ENCODE peak calls at places on chromosomes 1 and 21, in eight cellular contexts. One of them, this sample, is unnamed.

GRCh38 chr21:42518216-42518615 is 4.6 kb downstream of the SLC37A1 start:
- DNase-seq in HFF-Myc: no peak
- DNase-seq in neuronal stem cell: no peak
- DNase-seq in cardiac fibroblast: peak
- DNase-seq in CD8-positive, alpha-beta T cell: no peak
- DNase-seq in psoas muscle: no peak
- DNase-seq in fibroblast of lung: peak
- DNase-seq in NB4: no peak
- DNase-seq in this sample: no peak

GRCh38 chr21:45424854-45425795 is 20.2 kb downstream of the COL18A1 start:
- DNase-seq in cardiac fibroblast: no peak
- DNase-seq in CD8-positive, alpha-beta T cell: no peak
- DNase-seq in fibroblast of lung: no peak
- DNase-seq in NB4: no peak
- DNase-seq in neuronal stem cell: no peak
- DNase-seq in HFF-Myc: no peak
- DNase-seq in psoas muscle: no peak
- DNase-seq in this sample: no peak

GRCh38 chr1:29683472-29683871 is 447.1 kb downstream of the PTPRU start:
- DNase-seq in neuronal stem cell: no peak
- DNase-seq in HFF-Myc: no peak
- DNase-seq in CD8-positive, alpha-beta T cell: peak
- DNase-seq in psoas muscle: no peak
- DNase-seq in NB4: no peak
- DNase-seq in cardiac fibroblast: no peak
- DNase-seq in fibroblast of lung: no peak
- DNase-seq in this sample: no peak

GRCh38 chr1:207282049-207282448 is 39.4 kb upstream of the CD55 start:
- DNase-seq in NB4: no peak
- DNase-seq in HFF-Myc: no peak
- DNase-seq in cardiac fibroblast: peak
- DNase-seq in CD8-positive, alpha-beta T cell: no peak
- DNase-seq in fibroblast of lung: peak
- DNase-seq in psoas muscle: no peak
- DNase-seq in neuronal stem cell: no peak
- DNase-seq in this sample: no peak

GRCh38 chr1:85502625-85503083 is 37.7 kb upstream of the DDAH1 start:
- DNase-seq in neuronal stem cell: peak
- DNase-seq in CD8-positive, alpha-beta T cell: no peak
- DNase-seq in fibroblast of lung: peak
- DNase-seq in cardiac fibroblast: peak
- DNase-seq in psoas muscle: peak
- DNase-seq in HFF-Myc: peak
- DNase-seq in NB4: peak
- DNase-seq in this sample: no peak

GRCh38 chr1:221724931-221725605 is 16.8 kb downstream of the DUSP10 start:
- DNase-seq in fibroblast of lung: peak
- DNase-seq in psoas muscle: peak
- DNase-seq in neuronal stem cell: no peak
- DNase-seq in NB4: peak
- DNase-seq in CD8-positive, alpha-beta T cell: no peak
- DNase-seq in cardiac fibroblast: peak
- DNase-seq in HFF-Myc: no peak
- DNase-seq in this sample: no peak

GRCh38 chr1:7808253-7808844 is 24.3 kb downstream of the PER3 start:
- DNase-seq in neuronal stem cell: no peak
- DNase-seq in HFF-Myc: peak
- DNase-seq in psoas muscle: no peak
- DNase-seq in cardiac fibroblast: peak
- DNase-seq in CD8-positive, alpha-beta T cell: no peak
- DNase-seq in NB4: peak
- DNase-seq in fibroblast of lung: peak
- DNase-seq in this sample: no peak

GRCh38 chr21:26850116-26850643 is 5.0 kb upstream of the ADAMTS1 start:
- DNase-seq in CD8-positive, alpha-beta T cell: no peak
- DNase-seq in neuronal stem cell: peak
- DNase-seq in cardiac fibroblast: peak
- DNase-seq in fibroblast of lung: peak
- DNase-seq in HFF-Myc: no peak
- DNase-seq in psoas muscle: no peak
- DNase-seq in NB4: peak
- DNase-seq in this sample: no peak

GRCh38 chr1:183914283-183914682 is 109.4 kb downstream of the RGL1 start:
- DNase-seq in cardiac fibroblast: peak
- DNase-seq in NB4: no peak
- DNase-seq in HFF-Myc: no peak
- DNase-seq in neuronal stem cell: no peak
- DNase-seq in fibroblast of lung: peak
- DNase-seq in CD8-positive, alpha-beta T cell: no peak
- DNase-seq in psoas muscle: no peak
- DNase-seq in this sample: no peak

GRCh38 chr1:23371987-23372386 is 2.4 kb upstream of the ZNF436 start:
- DNase-seq in psoas muscle: peak
- DNase-seq in NB4: no peak
- DNase-seq in fibroblast of lung: no peak
- DNase-seq in HFF-Myc: no peak
- DNase-seq in neuronal stem cell: no peak
- DNase-seq in cardiac fibroblast: no peak
- DNase-seq in CD8-positive, alpha-beta T cell: no peak
- DNase-seq in this sample: no peak

GRCh38 chr1:111990026-111990877 is 784 bp upstream of the KCND3 start:
- DNase-seq in HFF-Myc: no peak
- DNase-seq in CD8-positive, alpha-beta T cell: no peak
- DNase-seq in fibroblast of lung: peak
- DNase-seq in neuronal stem cell: peak
- DNase-seq in NB4: no peak
- DNase-seq in cardiac fibroblast: peak
- DNase-seq in psoas muscle: peak
- DNase-seq in this sample: no peak

GRCh38 chr1:212035835-212036605 is 472 bp downstream of the DTL start:
- DNase-seq in NB4: no peak
- DNase-seq in cardiac fibroblast: no peak
- DNase-seq in CD8-positive, alpha-beta T cell: no peak
- DNase-seq in fibroblast of lung: no peak
- DNase-seq in HFF-Myc: no peak
- DNase-seq in psoas muscle: no peak
- DNase-seq in neuronal stem cell: no peak
- DNase-seq in this sample: no peak

GRCh38 chr1:212286437-212287131 is 1.4 kb downstream of the PPP2R5A start:
- DNase-seq in fibroblast of lung: peak
- DNase-seq in psoas muscle: no peak
- DNase-seq in cardiac fibroblast: peak
- DNase-seq in NB4: no peak
- DNase-seq in HFF-Myc: no peak
- DNase-seq in neuronal stem cell: no peak
- DNase-seq in CD8-positive, alpha-beta T cell: no peak
- DNase-seq in this sample: no peak

GRCh38 chr1:230337266-230337665 is 88.9 kb downstream of the PGBD5 start:
- DNase-seq in HFF-Myc: no peak
- DNase-seq in cardiac fibroblast: no peak
- DNase-seq in neuronal stem cell: no peak
- DNase-seq in fibroblast of lung: no peak
- DNase-seq in psoas muscle: no peak
- DNase-seq in NB4: no peak
- DNase-seq in CD8-positive, alpha-beta T cell: no peak
- DNase-seq in this sample: no peak

GRCh38 chr1:53390736-53391135 is 62.9 kb upstream of the LRP8 start:
- DNase-seq in psoas muscle: no peak
- DNase-seq in CD8-positive, alpha-beta T cell: no peak
- DNase-seq in NB4: no peak
- DNase-seq in neuronal stem cell: no peak
- DNase-seq in cardiac fibroblast: no peak
- DNase-seq in fibroblast of lung: no peak
- DNase-seq in HFF-Myc: no peak
- DNase-seq in this sample: no peak

GRCh38 chr1:244010191-244010590 is 40.9 kb upstream of the ZBTB18 start:
- DNase-seq in HFF-Myc: no peak
- DNase-seq in CD8-positive, alpha-beta T cell: no peak
- DNase-seq in fibroblast of lung: peak
- DNase-seq in psoas muscle: no peak
- DNase-seq in cardiac fibroblast: no peak
- DNase-seq in NB4: no peak
- DNase-seq in neuronal stem cell: no peak
- DNase-seq in this sample: no peak

GRCh38 chr21:35208810-35209517 is 159.9 kb upstream of the RUNX1 start:
- DNase-seq in psoas muscle: no peak
- DNase-seq in CD8-positive, alpha-beta T cell: no peak
- DNase-seq in fibroblast of lung: peak
- DNase-seq in NB4: no peak
- DNase-seq in HFF-Myc: no peak
- DNase-seq in neuronal stem cell: no peak
- DNase-seq in cardiac fibroblast: peak
- DNase-seq in this sample: no peak

GRCh38 chr1:25996966-25997758 is 701 bp downstream of the PAFAH2 start:
- DNase-seq in cardiac fibroblast: peak
- DNase-seq in CD8-positive, alpha-beta T cell: no peak
- DNase-seq in neuronal stem cell: no peak
- DNase-seq in fibroblast of lung: peak
- DNase-seq in HFF-Myc: no peak
- DNase-seq in NB4: peak
- DNase-seq in psoas muscle: no peak
- DNase-seq in this sample: no peak

GRCh38 chr1:44947060-44947773 is 39.2 kb downstream of the EIF2B3 start:
- DNase-seq in neuronal stem cell: no peak
- DNase-seq in NB4: no peak
- DNase-seq in cardiac fibroblast: peak
- DNase-seq in HFF-Myc: peak
- DNase-seq in psoas muscle: no peak
- DNase-seq in fibroblast of lung: peak
- DNase-seq in CD8-positive, alpha-beta T cell: no peak
- DNase-seq in this sample: no peak

GRCh38 chr21:34889287-34889536 is 159.9 kb downstream of the RUNX1 start:
- DNase-seq in NB4: no peak
- DNase-seq in fibroblast of lung: peak
- DNase-seq in cardiac fibroblast: peak
- DNase-seq in psoas muscle: peak
- DNase-seq in CD8-positive, alpha-beta T cell: no peak
- DNase-seq in HFF-Myc: no peak
- DNase-seq in neuronal stem cell: no peak
- DNase-seq in this sample: no peak

GRCh38 chr1:241440904-241441303 is 78.7 kb downstream of the FH start:
- DNase-seq in HFF-Myc: peak
- DNase-seq in psoas muscle: no peak
- DNase-seq in NB4: no peak
- DNase-seq in fibroblast of lung: no peak
- DNase-seq in cardiac fibroblast: no peak
- DNase-seq in neuronal stem cell: no peak
- DNase-seq in CD8-positive, alpha-beta T cell: no peak
- DNase-seq in this sample: no peak

GRCh38 chr1:157113116-157113515 is 13.5 kb upstream of the ETV3L start:
- DNase-seq in cardiac fibroblast: no peak
- DNase-seq in psoas muscle: no peak
- DNase-seq in neuronal stem cell: no peak
- DNase-seq in HFF-Myc: no peak
- DNase-seq in CD8-positive, alpha-beta T cell: no peak
- DNase-seq in NB4: no peak
- DNase-seq in fibroblast of lung: no peak
- DNase-seq in this sample: no peak

GRCh38 chr1:247347395-247348222 is 15.9 kb upstream of the ZNF496 start:
- DNase-seq in CD8-positive, alpha-beta T cell: no peak
- DNase-seq in neuronal stem cell: no peak
- DNase-seq in NB4: no peak
- DNase-seq in fibroblast of lung: no peak
- DNase-seq in cardiac fibroblast: no peak
- DNase-seq in HFF-Myc: no peak
- DNase-seq in psoas muscle: peak
- DNase-seq in this sample: no peak
- H3K4me3 ChIP-seq in CD8-positive, alpha-beta T cell: peak
- H3K4me3 ChIP-seq in neuronal stem cell: no peak
- H3K4me3 ChIP-seq in NB4: no peak
- H3K4me3 ChIP-seq in fibroblast of lung: no peak
- H3K4me3 ChIP-seq in cardiac fibroblast: no peak
- H3K4me3 ChIP-seq in HFF-Myc: no peak
- H3K4me3 ChIP-seq in psoas muscle: peak
- H3K4me3 ChIP-seq in this sample: no peak

DNA sequence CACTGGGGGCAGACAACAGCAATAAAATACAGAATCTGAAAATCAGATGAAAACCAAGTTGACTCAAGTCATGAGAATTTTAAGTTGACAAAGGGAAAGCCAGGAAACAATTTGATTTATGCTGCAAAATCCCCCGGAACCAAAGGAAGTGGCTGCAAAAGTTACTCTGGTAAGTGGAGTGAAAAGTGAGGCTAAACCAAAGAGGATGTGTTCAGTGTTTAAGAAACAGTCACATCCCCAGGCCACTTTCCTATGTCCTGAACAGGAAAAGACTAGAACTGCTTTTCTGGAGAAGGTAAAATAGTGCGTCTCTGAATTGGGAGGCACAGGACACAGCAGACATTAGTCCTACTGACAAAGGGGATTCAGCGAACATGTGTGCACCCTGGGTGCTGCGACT is 5.9 kb downstream of the TARBP1 start:
- DNase-seq in psoas muscle: no peak
- DNase-seq in cardiac fibroblast: no peak
- DNase-seq in CD8-positive, alpha-beta T cell: no peak
- DNase-seq in fibroblast of lung: no peak
- DNase-seq in NB4: no peak
- DNase-seq in HFF-Myc: no peak
- DNase-seq in neuronal stem cell: no peak
- DNase-seq in this sample: no peak
- H3K4me3 ChIP-seq in psoas muscle: no peak
- H3K4me3 ChIP-seq in cardiac fibroblast: no peak
- H3K4me3 ChIP-seq in CD8-positive, alpha-beta T cell: no peak
- H3K4me3 ChIP-seq in fibroblast of lung: no peak
- H3K4me3 ChIP-seq in NB4: no peak
- H3K4me3 ChIP-seq in HFF-Myc: no peak
- H3K4me3 ChIP-seq in neuronal stem cell: no peak
- H3K4me3 ChIP-seq in this sample: no peak

GRCh38 chr1:110872366-110872744 is 593 bp upstream of the CD53 start:
- DNase-seq in psoas muscle: no peak
- DNase-seq in CD8-positive, alpha-beta T cell: no peak
- DNase-seq in neuronal stem cell: no peak
- DNase-seq in cardiac fibroblast: no peak
- DNase-seq in NB4: peak
- DNase-seq in HFF-Myc: no peak
- DNase-seq in fibroblast of lung: no peak
- DNase-seq in this sample: no peak
- H3K4me3 ChIP-seq in psoas muscle: no peak
- H3K4me3 ChIP-seq in CD8-positive, alpha-beta T cell: peak
- H3K4me3 ChIP-seq in neuronal stem cell: no peak
- H3K4me3 ChIP-seq in cardiac fibroblast: no peak
- H3K4me3 ChIP-seq in NB4: no peak
- H3K4me3 ChIP-seq in HFF-Myc: no peak
- H3K4me3 ChIP-seq in fibroblast of lung: no peak
- H3K4me3 ChIP-seq in this sample: no peak

GRCh38 chr1:75725861-75726361 is 1.4 kb downstream of the ACADM start:
- DNase-seq in HFF-Myc: no peak
- DNase-seq in neuronal stem cell: no peak
- DNase-seq in fibroblast of lung: no peak
- DNase-seq in NB4: peak
- DNase-seq in CD8-positive, alpha-beta T cell: no peak
- DNase-seq in cardiac fibroblast: peak
- DNase-seq in psoas muscle: no peak
- DNase-seq in this sample: no peak
- H3K4me3 ChIP-seq in HFF-Myc: peak
- H3K4me3 ChIP-seq in neuronal stem cell: peak
- H3K4me3 ChIP-seq in fibroblast of lung: peak
- H3K4me3 ChIP-seq in NB4: peak
- H3K4me3 ChIP-seq in CD8-positive, alpha-beta T cell: no peak
- H3K4me3 ChIP-seq in cardiac fibroblast: peak
- H3K4me3 ChIP-seq in psoas muscle: peak
- H3K4me3 ChIP-seq in this sample: peak

This sample was measured in keratinocyte.